ENCODE peak calls at places on chromosome 7, in four cellular contexts. V, Y, F and E are unnamed samples.
A peak's percentile ranks its signal among the peaks of the same experiment; 100 is the strongest.

GRCh38 chr7:24617957-24618616 is 44.8 kb downstream of the PALS2 start:
- DNase-seq in F (no peak), Y (no peak), V (no peak), E (no peak)

GRCh38 chr7:38330861-38331709 is 57.6 kb upstream of the TARP start:
- DNase-seq in V (no peak), F (no peak), Y (no peak), E (no peak)

GRCh38 chr7:141511370-141512335 is 39.6 kb upstream of the AGK start:
- DNase-seq in Y (no peak), F (peak; percentile 23), V (peak; percentile 20), E (no peak)

GRCh38 chr7:72230281-72230680 is 181.9 kb downstream of the CALN1 start:
- DNase-seq in V (no peak), Y (no peak), F (no peak), E (no peak)

GRCh38 chr7:132161231-132161915 is 414.9 kb downstream of the PLXNA4 start:
- DNase-seq in V (peak; percentile 28), Y (peak; percentile 25), F (peak; percentile 88), E (no peak)

GRCh38 chr7:74569501-74570075 is 87.9 kb upstream of the GTF2I start:
- DNase-seq in Y (no peak), V (no peak), F (no peak), E (no peak)

GRCh38 chr7:23181684-23182553 is at the start of gene NUP42:
- DNase-seq in V (peak; percentile 100), F (peak; percentile 96), Y (peak; percentile 100), E (peak; percentile 97)

GRCh38 chr7:8442814-8443304 is 9.4 kb downstream of the NXPH1 start:
- DNase-seq in Y (peak; percentile 42), V (peak; percentile 49), F (peak; percentile 45), E (no peak)

GRCh38 chr7:94195201-94195600 is 191.0 kb upstream of the BET1 start:
- DNase-seq in V (peak; percentile 24), F (no peak), Y (peak; percentile 13), E (no peak)

DNA sequence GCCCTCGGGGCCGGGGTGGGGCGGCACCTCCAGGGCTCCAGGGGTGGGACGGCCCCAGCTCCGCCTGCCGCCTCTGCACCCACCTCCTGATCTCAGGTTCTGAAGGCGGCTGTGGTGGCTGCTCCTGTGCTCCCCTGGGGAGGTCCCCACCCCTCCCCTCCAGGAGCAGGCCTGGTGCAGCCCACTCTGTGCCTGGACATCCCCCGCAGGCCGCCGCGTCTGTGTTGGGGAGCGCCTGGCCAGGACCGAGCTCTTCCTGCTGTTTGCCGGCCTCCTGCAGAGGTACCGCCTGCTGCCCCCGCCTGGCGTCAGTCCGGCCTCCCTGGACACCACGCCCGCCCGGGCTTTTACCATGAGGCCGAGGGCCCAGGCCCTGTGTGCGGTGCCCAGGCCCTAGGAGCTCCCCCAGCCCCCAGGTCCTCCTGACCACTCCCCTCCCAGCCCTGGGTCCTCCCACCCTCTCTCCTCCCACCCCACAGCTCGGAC is 5.5 kb downstream of the CYP2W1 start:
- DNase-seq in V (peak; percentile 38), F (no peak), Y (peak; percentile 65), E (no peak)
- H3K4me3 ChIP-seq in V (no peak overlapping the region), F (no peak overlapping the region), Y (no peak overlapping the region), E (no peak overlapping the region)

GRCh38 chr7:117133125-117133524 is 179.8 kb downstream of the ST7 start:
- DNase-seq in V (no peak), F (no peak), Y (no peak), E (no peak)
- H3K4me1 ChIP-seq in V (peaks cover 62% of the 10 kb centered on the region), F (peaks cover 3% of the 10 kb centered on the region), Y (peaks cover 9% of the 10 kb centered on the region), E (no peaks in the 10 kb centered on the region)

GRCh38 chr7:90597879-90598278 is 1.8 kb downstream of the CDK14 start:
- DNase-seq in Y (peak; percentile 25), F (no peak), V (peak; percentile 47), E (no peak)

GRCh38 chr7:90597527-90597871 is 1.4 kb downstream of the CDK14 start:
- DNase-seq in F (no peak), Y (no peak), V (peak; percentile 30), E (no peak)

GRCh38 chr7:90599892-90600555 is 3.9 kb downstream of the CDK14 start:
- DNase-seq in F (no peak), V (peak; percentile 52), Y (peak; percentile 66), E (no peak)

GRCh38 chr7:90596745-90597526 is 815 bp downstream of the CDK14 start:
- DNase-seq in Y (peak; percentile 55), V (peak; percentile 76), F (no peak), E (no peak)

DNA sequence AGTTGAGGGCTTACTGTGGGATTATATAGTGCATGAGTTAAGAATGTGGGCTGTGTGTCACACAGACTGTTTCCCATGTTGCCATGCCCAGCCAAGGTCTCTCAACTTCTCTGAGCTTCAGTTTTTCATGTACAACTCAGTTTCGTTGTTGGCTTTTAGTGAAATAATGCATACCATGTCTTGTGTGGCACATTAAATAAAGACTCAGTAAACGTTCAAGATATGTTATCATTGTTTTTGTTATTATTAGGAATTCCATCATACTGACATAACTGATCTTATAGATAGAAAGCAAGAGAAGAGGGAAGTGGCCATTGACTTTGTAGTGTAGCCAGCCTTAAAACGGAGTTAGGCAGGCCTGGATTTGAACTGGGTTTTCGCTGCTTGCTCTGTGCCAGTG is 2.9 kb downstream of the CDK14 start:
- DNase-seq in V (no peak), Y (no peak), F (no peak), E (no peak)
- H3K4me3 ChIP-seq in V (no peak overlapping the region), Y (no peak overlapping the region), F (no peak overlapping the region), E (no peak overlapping the region)

GRCh38 chr7:6153646-6154541 is 118.5 kb downstream of the CYTH3 start:
- DNase-seq in V (no peak), F (no peak), Y (no peak), E (no peak)

GRCh38 chr7:6149996-6150395 is 118.8 kb downstream of the ANKRD61 start:
- DNase-seq in Y (no peak), F (no peak), V (no peak), E (no peak)

GRCh38 chr7:6148724-6149360 is 117.7 kb downstream of the ANKRD61 start:
- DNase-seq in V (no peak), F (no peak), Y (no peak), E (no peak)

GRCh38 chr7:6154542-6155404 is 117.7 kb downstream of the CYTH3 start:
- DNase-seq in F (no peak), V (no peak), Y (no peak), E (no peak)

GRCh38 chr7:6151994-6152735 is 120.3 kb downstream of the CYTH3 start:
- DNase-seq in F (no peak), Y (no peak), V (no peak), E (no peak)
- H3K4me1 ChIP-seq in F (no peaks in the 10 kb centered on the region), Y (no peaks in the 10 kb centered on the region), V (no peaks in the 10 kb centered on the region), E (no peaks in the 10 kb centered on the region)

GRCh38 chr7:96713037-96713436 is 3.4 kb upstream of the SEM1 start:
- DNase-seq in V (no peak), F (no peak), Y (no peak), E (no peak)

GRCh38 chr7:96707901-96708774 is 1.5 kb downstream of the SEM1 start:
- DNase-seq in F (no peak), V (no peak), Y (no peak), E (no peak)

GRCh38 chr7:96709381-96710228 is at the start of gene SEM1:
- DNase-seq in V (peak; percentile 94), F (peak; percentile 84), Y (peak; percentile 91), E (no peak)

GRCh38 chr7:96708872-96709271 is 774 bp downstream of the SEM1 start:
- DNase-seq in V (no peak), Y (no peak), F (no peak), E (no peak)

GRCh38 chr7:96710544-96710943 is 898 bp upstream of the SEM1 start:
- DNase-seq in Y (no peak), F (no peak), V (no peak), E (no peak)
- H3K4me3 ChIP-seq in Y (no peak overlapping the region), F (no peak overlapping the region), V (no peak overlapping the region), E (no peak overlapping the region)

GRCh38 chr7:128876586-128876977 is 13.9 kb downstream of the ATP6V1F start:
- DNase-seq in V (no peak), Y (no peak), F (no peak), E (no peak)
- H3K4me1 ChIP-seq in V (no peaks in the 10 kb centered on the region), Y (peaks cover 6% of the 10 kb centered on the region), F (no peaks in the 10 kb centered on the region), E (no peaks in the 10 kb centered on the region)